ENCODE peak calls at places on chromosome 20, in nine cellular contexts. Z is cardiac muscle cell; Y is CD4-positive, alpha-beta memory T cell; F is CD8-positive, alpha-beta T cell; D is mesendoderm; M is IMR-90; O is RWPE2; R is colonic mucosa; H is PC-3. V is an unnamed sample.
A peak's percentile ranks its signal among the peaks of the same experiment; 100 is the strongest.

GRCh38 chr20:51995038-51995437 is 192.7 kb upstream of the SALL4 start:
- DNase-seq in Z (no peak), Y (no peak), F (no peak), D (no peak), M (peak; percentile 13), O (peak; percentile 30), R (no peak), H (no peak), V (no peak)

GRCh38 chr20:34365765-34366213 is 2.7 kb downstream of the ITCH start:
- DNase-seq in Z (no peak), Y (no peak), F (no peak), D (peak; percentile 31), M (no peak), O (peak; percentile 47), R (no peak), H (no peak), V (no peak)

GRCh38 chr20:39462436-39462835 is 500.3 kb downstream of the DHX35 start:
- DNase-seq in Z (no peak), Y (no peak), F (no peak), D (no peak), M (no peak), O (no peak), R (no peak), H (no peak), V (no peak)

GRCh38 chr20:15476781-15477180 is 1096.5 kb downstream of the KIF16B start:
- DNase-seq in Z (no peak), Y (no peak), F (no peak), D (no peak), M (no peak), O (no peak), R (no peak), H (no peak), V (no peak)

GRCh38 chr20:25233016-25233772 is 14.7 kb upstream of the PYGB start:
- DNase-seq in Z (no peak), Y (no peak), F (no peak), D (peak; percentile 27), M (peak; percentile 65), O (no peak), R (peak; percentile 94), H (peak; percentile 97), V (peak; percentile 88)

GRCh38 chr20:40797425-40797824 is 108.4 kb upstream of the MAFB start:
- DNase-seq in Z (no peak), Y (no peak), F (no peak), D (peak; percentile 49), M (peak; percentile 17), O (peak; percentile 22), R (no peak), H (peak; percentile 37), V (no peak)

GRCh38 chr20:16846011-16846410 is 97.9 kb downstream of the OTOR start:
- DNase-seq in Z (no peak), Y (no peak), F (no peak), D (no peak), M (peak; percentile 40), O (no peak), R (no peak), H (no peak), V (no peak)

GRCh38 chr20:5654557-5654956 is 95.6 kb upstream of the SHLD1 start:
- DNase-seq in Z (no peak), Y (no peak), F (no peak), D (no peak), M (peak; percentile 97), O (no peak), R (no peak), H (peak; percentile 99), V (no peak)

GRCh38 chr20:58233881-58234528 is 5.6 kb upstream of the ANKRD60 start:
- DNase-seq in Z (peak; percentile 43), Y (no peak), F (peak; percentile 22), D (peak; percentile 62), M (no peak), O (peak; percentile 64), R (peak; percentile 55), H (peak; percentile 60), V (no peak)

GRCh38 chr20:18633411-18633810 is 45.6 kb downstream of the DTD1 start:
- DNase-seq in Z (no peak), Y (no peak), F (no peak), D (no peak), M (no peak), O (no peak), R (no peak), H (no peak), V (no peak)

GRCh38 chr20:35447082-35447789 is 8.2 kb upstream of the CEP250 start:
- DNase-seq in Z (peak; percentile 76), Y (peak; percentile 83), F (peak; percentile 84), D (peak; percentile 84), M (peak; percentile 73), O (no peak), R (peak; percentile 96), H (peak; percentile 96), V (peak; percentile 94)

GRCh38 chr20:38145094-38146075 is 19.7 kb downstream of the TGM2 start:
- DNase-seq in Z (no peak), Y (no peak), F (no peak), D (no peak), M (peak; percentile 87), O (peak; percentile 79), R (no peak), H (peak; percentile 83), V (peak; percentile 33)

GRCh38 chr20:48959902-48960550 is 38.5 kb downstream of the ARFGEF2 start:
- DNase-seq in Z (no peak), Y (no peak), F (no peak), D (no peak), M (peak; percentile 55), O (no peak), R (no peak), H (peak; percentile 66), V (no peak)

GRCh38 chr20:2865630-2866029 is 7.7 kb upstream of the PTPRA start:
- DNase-seq in Z (no peak), Y (no peak), F (peak; percentile 50), D (peak; percentile 29), M (no peak), O (no peak), R (no peak), H (no peak), V (no peak)

GRCh38 chr20:32110173-32110704 is 725 bp downstream of the TM9SF4 start:
- DNase-seq in Z (no peak), Y (no peak), F (no peak), D (peak; percentile 49), M (no peak), O (peak; percentile 82), R (peak; percentile 37), H (no peak), V (peak; percentile 21)

GRCh38 chr20:32110727-32111126 is 1.2 kb downstream of the TM9SF4 start:
- DNase-seq in Z (no peak), Y (no peak), F (no peak), D (no peak), M (no peak), O (no peak), R (no peak), H (no peak), V (no peak)

GRCh38 chr20:32111763-32112162 is 2.2 kb downstream of the TM9SF4 start:
- DNase-seq in Z (no peak), Y (no peak), F (no peak), D (no peak), M (no peak), O (peak; percentile 40), R (peak; percentile 20), H (no peak), V (no peak)

GRCh38 chr20:32112862-32113261 is 3.3 kb downstream of the TM9SF4 start:
- DNase-seq in Z (no peak), Y (no peak), F (no peak), D (no peak), M (no peak), O (peak; percentile 59), R (peak; percentile 77), H (no peak), V (peak; percentile 27)

GRCh38 chr20:32111287-32111686 is 1.8 kb downstream of the TM9SF4 start:
- DNase-seq in Z (no peak), Y (no peak), F (no peak), D (no peak), M (no peak), O (no peak), R (peak; percentile 35), H (no peak), V (no peak)
- H3K27ac ChIP-seq in Z (no peak overlapping the region), Y (no peak overlapping the region), F (no peak overlapping the region), D (no peak overlapping the region), M (no peak overlapping the region), O (no peak overlapping the region), R (peak overlapping the region; percentile 91), H (no peak overlapping the region), V (no peak overlapping the region)

GRCh38 chr20:47144463-47144862 is 212.0 kb downstream of the ZMYND8 start:
- DNase-seq in Z (no peak), Y (no peak), F (no peak), D (no peak), M (no peak), O (no peak), R (no peak), H (no peak), V (no peak)

GRCh38 chr20:47149939-47150338 is 206.6 kb downstream of the ZMYND8 start:
- DNase-seq in Z (no peak), Y (no peak), F (no peak), D (no peak), M (no peak), O (no peak), R (no peak), H (no peak), V (no peak)

GRCh38 chr20:47146703-47147102 is 209.8 kb downstream of the ZMYND8 start:
- DNase-seq in Z (peak; percentile 11), Y (no peak), F (no peak), D (no peak), M (peak; percentile 73), O (no peak), R (no peak), H (peak; percentile 87), V (no peak)

GRCh38 chr20:47150403-47151152 is 205.9 kb downstream of the ZMYND8 start:
- DNase-seq in Z (peak; percentile 80), Y (no peak), F (no peak), D (peak; percentile 95), M (peak; percentile 73), O (no peak), R (peak; percentile 62), H (peak; percentile 82), V (peak; percentile 80)

GRCh38 chr20:47148059-47148458 is 208.4 kb downstream of the ZMYND8 start:
- DNase-seq in Z (no peak), Y (no peak), F (no peak), D (no peak), M (no peak), O (no peak), R (no peak), H (no peak), V (no peak)
- H3K27ac ChIP-seq in Z (no peak overlapping the region), Y (no peak overlapping the region), F (no peak overlapping the region), D (no peak overlapping the region), M (no peak overlapping the region), O (no peak overlapping the region), R (no peak overlapping the region), H (no peak overlapping the region), V (no peak overlapping the region)

GRCh38 chr20:362271-363254 is 15.7 kb downstream of the NRSN2 start:
- DNase-seq in Z (no peak), Y (no peak), F (no peak), D (peak; percentile 61), M (peak; percentile 83), O (peak; percentile 99), R (peak; percentile 89), H (peak; percentile 99), V (peak; percentile 93)
- H3K27ac ChIP-seq in Z (no peak overlapping the region), Y (no peak overlapping the region), F (no peak overlapping the region), D (no peak overlapping the region), M (peak overlapping the region; percentile 15), O (peak overlapping the region; percentile 83), R (no peak overlapping the region), H (peak overlapping the region; percentile 86), V (no peak overlapping the region)

DNA sequence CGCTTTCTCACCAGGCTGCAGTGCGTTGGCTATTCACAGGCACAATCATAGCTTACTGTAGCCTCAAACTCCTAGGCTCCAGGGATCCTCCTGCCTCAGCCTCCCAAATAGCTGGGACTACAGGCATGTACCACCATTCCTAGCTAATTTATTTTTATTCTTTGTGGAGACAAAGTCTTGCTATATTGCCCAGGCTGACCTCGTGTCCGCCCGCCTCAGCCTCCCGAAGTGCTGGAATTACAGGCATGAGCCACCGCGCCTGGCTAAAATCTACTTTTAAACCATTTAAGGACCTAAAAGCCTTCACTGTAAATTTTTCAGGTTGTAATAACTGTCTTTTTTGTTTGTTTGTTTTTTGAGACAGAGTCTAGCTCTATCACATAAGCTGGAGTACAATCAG is 15.2 kb downstream of the SAMHD1 start:
- DNase-seq in Z (no peak), Y (no peak), F (no peak), D (no peak), M (no peak), O (no peak), R (no peak), H (no peak), V (no peak)
- H3K27ac ChIP-seq in Z (no peak overlapping the region), Y (no peak overlapping the region), F (no peak overlapping the region), D (no peak overlapping the region), M (no peak overlapping the region), O (no peak overlapping the region), R (no peak overlapping the region), H (no peak overlapping the region), V (peak overlapping the region; percentile 83)